ENCODE peak calls at places on chromosomes 13 and 19, in ten cellular contexts. D, Z, P, S, V, A, N, B, T and Q are unnamed samples.

GRCh38 chr13:97250560-97250959 is 28.4 kb downstream of the MBNL2 start:
- DNase-seq in D (no peak), Z (no peak), P (no peak), S (no peak), V (no peak), A (no peak), N (no peak), B (no peak), T (no peak), Q (no peak)

GRCh38 chr19:5290336-5291262 is 50.0 kb downstream of the PTPRS start:
- DNase-seq in D (no peak), Z (no peak), P (no peak), S (no peak), V (no peak), A (no peak), N (no peak), B (no peak), T (no peak), Q (no peak)

GRCh38 chr19:29858000-29858596 is 46.3 kb downstream of the CCNE1 start:
- DNase-seq in D (peak; percentile 46), Z (no peak), P (no peak), S (peak; percentile 71), V (no peak), A (no peak), N (peak; percentile 64), B (no peak), T (peak; percentile 71), Q (no peak)

GRCh38 chr13:42990147-42990990 is 1.7 kb downstream of the EPSTI1 start:
- DNase-seq in D (no peak), Z (no peak), P (no peak), S (no peak), V (peak; percentile 67), A (no peak), N (peak; percentile 31), B (no peak), T (no peak), Q (no peak)

GRCh38 chr19:50202399-50202798 is 1.0 kb upstream of the MYH14 start:
- DNase-seq in D (no peak), Z (no peak), P (no peak), S (no peak), V (no peak), A (no peak), N (no peak), B (no peak), T (no peak), Q (no peak)

GRCh38 chr13:33285420-33286124 is at the start of gene STARD13:
- DNase-seq in D (peak; percentile 1), Z (peak; percentile 20), P (peak; percentile 89), S (peak; percentile 92), V (peak; percentile 95), A (peak; percentile 81), N (peak; percentile 59), B (peak; percentile 78), T (peak; percentile 85), Q (peak; percentile 22)

GRCh38 chr13:111866731-111867245 is 200.2 kb upstream of the SOX1 start:
- DNase-seq in D (no peak), Z (no peak), P (no peak), S (no peak), V (no peak), A (no peak), N (no peak), B (no peak), T (no peak), Q (no peak)

GRCh38 chr19:44890366-44891015 is 563 bp upstream of the TOMM40 start:
- DNase-seq in D (peak; percentile 100), Z (peak; percentile 100), P (peak; percentile 100), S (peak; percentile 100), V (peak; percentile 100), A (peak; percentile 99), N (peak; percentile 91), B (peak; percentile 100), T (peak; percentile 99), Q (peak; percentile 98)

GRCh38 chr19:6227941-6228325 is 51.8 kb downstream of the MLLT1 start:
- DNase-seq in D (no peak), Z (no peak), P (no peak), S (no peak), V (no peak), A (no peak), N (no peak), B (no peak), T (no peak), Q (no peak)

GRCh38 chr19:35220315-35220921 is 8.1 kb downstream of the FAM187B start:
- DNase-seq in D (no peak), Z (no peak), P (no peak), S (no peak), V (no peak), A (no peak), N (no peak), B (no peak), T (no peak), Q (no peak)

GRCh38 chr19:22545751-22546150 is 88.4 kb upstream of the ZNF492 start:
- DNase-seq in D (peak; percentile 4), Z (no peak), P (peak; percentile 21), S (no peak), V (no peak), A (no peak), N (peak; percentile 23), B (no peak), T (peak; percentile 69), Q (peak; percentile 28)

GRCh38 chr19:35642312-35642711 is 767 bp downstream of the ETV2 start:
- DNase-seq in D (no peak), Z (no peak), P (no peak), S (no peak), V (no peak), A (no peak), N (no peak), B (no peak), T (no peak), Q (no peak)

GRCh38 chr13:109840201-109840892 is 54.0 kb upstream of the IRS2 start:
- DNase-seq in D (peak; percentile 6), Z (no peak), P (no peak), S (no peak), V (no peak), A (no peak), N (no peak), B (peak; percentile 32), T (no peak), Q (no peak)

GRCh38 chr19:11749751-11750150 is 11.0 kb upstream of the ZNF823 start:
- DNase-seq in D (no peak), Z (no peak), P (no peak), S (no peak), V (no peak), A (no peak), N (no peak), B (no peak), T (no peak), Q (no peak)

GRCh38 chr19:47848871-47849473 is 10.1 kb upstream of the TPRX2 start:
- DNase-seq in D (peak; percentile 32), Z (no peak), P (peak; percentile 19), S (peak; percentile 69), V (no peak), A (peak; percentile 32), N (no peak), B (peak; percentile 80), T (no peak), Q (no peak)

GRCh38 chr13:21297914-21298831 is 121.7 kb downstream of the MRPL57 start:
- DNase-seq in D (peak; percentile 88), Z (peak; percentile 20), P (peak; percentile 85), S (peak; percentile 94), V (peak; percentile 80), A (peak; percentile 77), N (peak; percentile 94), B (peak; percentile 78), T (peak; percentile 91), Q (peak; percentile 77)

GRCh38 chr13:26561636-26562537 is 4.4 kb downstream of the WASF3 start:
- DNase-seq in D (no peak), Z (no peak), P (no peak), S (no peak), V (no peak), A (no peak), N (no peak), B (peak; percentile 41), T (no peak), Q (no peak)

GRCh38 chr13:50387124-50387581 is 371.9 kb downstream of the KCNRG start:
- DNase-seq in D (peak; percentile 36), Z (no peak), P (peak; percentile 52), S (peak; percentile 82), V (no peak), A (no peak), N (peak; percentile 38), B (peak; percentile 30), T (peak; percentile 62), Q (no peak)

GRCh38 chr13:25455146-25455545 is 83.4 kb downstream of the ATP8A2 start:
- DNase-seq in D (no peak), Z (no peak), P (no peak), S (no peak), V (no peak), A (no peak), N (no peak), B (no peak), T (no peak), Q (no peak)

GRCh38 chr19:29326351-29326750 is 113.4 kb upstream of the UQCRFS1 start:
- DNase-seq in D (no peak), Z (no peak), P (no peak), S (no peak), V (no peak), A (no peak), N (no peak), B (no peak), T (no peak), Q (no peak)

GRCh38 chr19:42178791-42179500 is 38.5 kb downstream of the DEDD2 start:
- DNase-seq in D (no peak), Z (no peak), P (no peak), S (no peak), V (no peak), A (no peak), N (no peak), B (peak; percentile 43), T (no peak), Q (no peak)

GRCh38 chr19:46824887-46825730 is 25.5 kb downstream of the AP2S1 start:
- DNase-seq in D (no peak), Z (no peak), P (no peak), S (peak; percentile 80), V (no peak), A (no peak), N (peak; percentile 60), B (no peak), T (no peak), Q (no peak)

GRCh38 chr19:40529093-40529954 is 47.3 kb upstream of the SHKBP1 start:
- DNase-seq in D (peak; percentile 88), Z (no peak), P (peak; percentile 86), S (peak; percentile 93), V (peak; percentile 43), A (peak; percentile 53), N (peak; percentile 100), B (peak; percentile 87), T (peak; percentile 97), Q (peak; percentile 99)

GRCh38 chr13:36131215-36131930 is at the start of gene DCLK1:
- DNase-seq in D (no peak), Z (no peak), P (peak; percentile 79), S (peak; percentile 75), V (peak; percentile 51), A (no peak), N (no peak), B (peak; percentile 56), T (no peak), Q (no peak)

GRCh38 chr19:8069116-8069973 is 16.8 kb downstream of the CCL25 start:
- DNase-seq in D (no peak), Z (no peak), P (no peak), S (no peak), V (no peak), A (no peak), N (no peak), B (no peak), T (no peak), Q (no peak)

GRCh38 chr13:22489771-22490170 is 691.0 kb upstream of the SGCG start:
- DNase-seq in D (no peak), Z (no peak), P (no peak), S (no peak), V (no peak), A (no peak), N (no peak), B (no peak), T (no peak), Q (no peak)

GRCh38 chr19:19067276-19068072 is 3.7 kb downstream of the SLC25A42 start:
- DNase-seq in D (no peak), Z (no peak), P (no peak), S (no peak), V (peak; percentile 32), A (no peak), N (no peak), B (no peak), T (no peak), Q (no peak)

GRCh38 chr19:12774588-12775555 is at the start of gene HOOK2:
- DNase-seq in D (no peak), Z (peak; percentile 63), P (no peak), S (peak; percentile 97), V (no peak), A (no peak), N (no peak), B (no peak), T (peak; percentile 94), Q (no peak)